ENCODE peak calls at places on chromosomes 5 and 9, in eight cellular contexts. L, I, U, K, Z, T, N and W are unnamed samples.

GRCh38 chr5:64292611-64293215 is 127.1 kb downstream of the RNF180 start:
- DNase-seq in Z (no peak), U (no peak), N (no peak), L (no peak), T (no peak), K (no peak), I (no peak), W (no peak)

GRCh38 chr5:128074171-128074570 is 9.4 kb upstream of the SLC12A2 start:
- DNase-seq in Z (no peak), L (no peak), U (no peak), N (no peak), I (no peak), K (no peak), T (no peak), W (no peak)

GRCh38 chr5:6348476-6349000 is 29.8 kb downstream of the MED10 start:
- DNase-seq in L (no peak), U (no peak), I (no peak), K (no peak), T (no peak), N (no peak), Z (no peak), W (no peak)

GRCh38 chr5:76716456-76717157 is 681 bp downstream of the F2R start:
- DNase-seq in Z (no peak), L (no peak), U (no peak), I (no peak), T (peak), K (peak), N (no peak), W (no peak)

GRCh38 chr5:16866795-16867584 is 69.1 kb downstream of the MYO10 start:
- DNase-seq in N (peak), U (no peak), K (no peak), T (no peak), Z (no peak), L (no peak), I (no peak), W (no peak)

GRCh38 chr5:179212870-179213269 is 132.4 kb downstream of the ADAMTS2 start:
- DNase-seq in K (no peak), Z (no peak), L (no peak), N (no peak), I (no peak), T (no peak), U (no peak), W (no peak)

GRCh38 chr9:135251331-135251761 is 163.9 kb downstream of the OLFM1 start:
- DNase-seq in K (no peak), N (peak), L (no peak), U (no peak), T (no peak), Z (no peak), I (no peak), W (no peak)

GRCh38 chr9:134863941-134864820 is 16.4 kb upstream of the FCN2 start:
- DNase-seq in N (peak), K (no peak), I (peak), U (no peak), L (no peak), T (no peak), Z (no peak), W (no peak)

GRCh38 chr9:121357011-121357410 is 13.0 kb downstream of the STOM start:
- DNase-seq in Z (no peak), K (no peak), L (no peak), I (no peak), U (no peak), N (no peak), T (no peak), W (no peak)

GRCh38 chr5:151357792-151358191 is 10.4 kb upstream of the SLC36A2 start:
- DNase-seq in I (no peak), K (no peak), N (no peak), L (no peak), T (no peak), U (no peak), Z (no peak), W (no peak)

GRCh38 chr5:134511796-134512660 is 13.4 kb upstream of the JADE2 start:
- DNase-seq in U (no peak), L (no peak), T (peak), N (peak), Z (no peak), K (no peak), I (peak), W (no peak)

GRCh38 chr5:141742866-141743651 is 61.0 kb upstream of the ARAP3 start:
- DNase-seq in L (peak), Z (no peak), T (no peak), N (no peak), I (no peak), K (no peak), U (no peak), W (peak)

GRCh38 chr5:147659166-147659929 is 123.2 kb downstream of the JAKMIP2 start:
- DNase-seq in K (no peak), U (no peak), T (no peak), N (no peak), Z (no peak), I (no peak), L (no peak), W (no peak)

GRCh38 chr5:81601912-81602311 is 149.0 kb downstream of the SSBP2 start:
- DNase-seq in L (no peak), U (no peak), I (no peak), T (no peak), Z (no peak), K (no peak), N (no peak), W (no peak)

GRCh38 chr5:134554319-134555222 is 29.1 kb downstream of the JADE2 start:
- DNase-seq in K (peak), I (peak), L (no peak), T (peak), U (no peak), N (peak), Z (no peak), W (peak)

GRCh38 chr9:93183663-93184438 is at the start of gene WNK2:
- DNase-seq in K (peak), I (peak), U (no peak), T (peak), L (no peak), N (no peak), Z (peak), W (no peak)

GRCh38 chr9:126902160-126902559 is 12.4 kb upstream of the RALGPS1 start:
- DNase-seq in Z (no peak), N (no peak), T (no peak), L (no peak), I (no peak), K (no peak), U (no peak), W (no peak)

GRCh38 chr5:111266491-111266890 is 42.3 kb downstream of the CAMK4 start:
- DNase-seq in L (no peak), U (no peak), I (no peak), T (no peak), K (no peak), N (no peak), Z (no peak), W (no peak)

GRCh38 chr9:93260290-93261066 is 76.5 kb downstream of the WNK2 start:
- DNase-seq in N (no peak), L (no peak), T (no peak), Z (no peak), I (no peak), U (no peak), K (peak), W (no peak)

GRCh38 chr5:134267366-134268018 is 41.6 kb upstream of the PPP2CA start:
- DNase-seq in T (no peak), I (no peak), N (no peak), U (no peak), L (no peak), K (no peak), Z (no peak), W (no peak)

GRCh38 chr9:104961238-104961637 is 33.3 kb upstream of the ABCA1 start:
- DNase-seq in Z (no peak), T (peak), I (no peak), U (no peak), N (no peak), L (peak), K (peak), W (peak)

GRCh38 chr5:52864376-52864775 is 76.7 kb downstream of the ITGA1 start:
- DNase-seq in I (no peak), N (no peak), T (no peak), Z (no peak), L (no peak), K (no peak), U (no peak), W (no peak)

GRCh38 chr5:116736671-116737070 is 162.0 kb upstream of the SEMA6A start:
- DNase-seq in Z (no peak), I (no peak), K (no peak), T (no peak), L (no peak), U (no peak), N (no peak), W (no peak)

GRCh38 chr5:93454896-93455295 is 126.1 kb downstream of the NR2F1-AS1 start:
- DNase-seq in T (no peak), N (no peak), I (no peak), K (no peak), L (no peak), Z (no peak), U (no peak), W (no peak)

GRCh38 chr9:86885232-86885631 is 62.1 kb downstream of the GAS1 start:
- DNase-seq in U (no peak), I (no peak), K (no peak), L (no peak), Z (no peak), N (no peak), T (no peak), W (no peak)

GRCh38 chr9:111842313-111842712 is 47.6 kb upstream of the SHOC1 start:
- DNase-seq in I (no peak), L (no peak), U (no peak), Z (no peak), N (no peak), T (no peak), K (no peak), W (no peak)

GRCh38 chr5:23007226-23007625 is 154.1 kb upstream of the CDH12 start:
- DNase-seq in K (no peak), U (no peak), N (no peak), T (no peak), L (no peak), Z (no peak), I (no peak), W (no peak)

GRCh38 chr5:53730938-53731337 is 170.5 kb downstream of the NDUFS4 start:
- DNase-seq in I (no peak), K (no peak), L (no peak), Z (no peak), U (no peak), N (no peak), T (no peak), W (no peak)

GRCh38 chr9:110095776-110096175 is 112.2 kb downstream of the C9orf152 start:
- DNase-seq in T (no peak), Z (no peak), L (no peak), I (no peak), N (no peak), K (no peak), U (no peak), W (no peak)

GRCh38 chr5:54610197-54610898 is 92.8 kb downstream of the SNX18 start:
- DNase-seq in Z (no peak), L (no peak), N (no peak), T (peak), U (peak), I (no peak), K (peak), W (peak)

GRCh38 chr5:83802686-83803085 is 82.0 kb upstream of the HAPLN1 start:
- DNase-seq in Z (no peak), N (no peak), K (no peak), I (no peak), U (no peak), L (no peak), T (no peak), W (no peak)